ENCODE peak calls at places on chromosomes 7 and 10, in four cellular contexts. B is mesenchymal stem cell, E is cardiac muscle cell, A is prostate gland. T is an unnamed sample. For H3K4me1 and H3K9me3, the result is how much of the 10 kb centered on the place peaks cover.

GRCh38 chr10:110706690-110707098 is 62.6 kb downstream of the RBM20 start:
- DNase-seq in A (no peak), B (peak), E (no peak), T (no peak)

GRCh38 chr10:123995461-123996131 is 97.8 kb downstream of the CHST15 start:
- DNase-seq in E (peak), A (no peak), B (peak), T (no peak)

GRCh38 chr10:133358162-133358919 is 522 bp upstream of the FUOM start:
- DNase-seq in E (no peak), B (no peak), A (no peak), T (peak)

GRCh38 chr7:49635800-49636199 is 137.6 kb upstream of the VWC2 start:
- DNase-seq in A (no peak), B (no peak), E (no peak), T (no peak)

GRCh38 chr10:5196613-5197234 is at the start of gene AKR1C4:
- DNase-seq in B (no peak), A (no peak), E (no peak), T (no peak)

GRCh38 chr7:111835066-111835465 is 272.8 kb upstream of the IMMP2L start:
- DNase-seq in A (no peak), B (no peak), E (no peak), T (no peak)

GRCh38 chr10:360653-361052 is 225.4 kb downstream of the ZMYND11 start:
- DNase-seq in E (no peak), A (no peak), B (no peak), T (peak)

GRCh38 chr7:50264908-50265307 is 39.6 kb upstream of the IKZF1 start:
- DNase-seq in E (no peak), B (no peak), A (no peak), T (no peak)

GRCh38 chr7:37932993-37933392 is 12.6 kb downstream of the EPDR1 start:
- DNase-seq in B (no peak), A (no peak), E (no peak), T (peak)

GRCh38 chr7:128025380-128025779 is 5.9 kb downstream of the LRRC4 start:
- DNase-seq in A (no peak), B (no peak), E (no peak), T (no peak)

DNA sequence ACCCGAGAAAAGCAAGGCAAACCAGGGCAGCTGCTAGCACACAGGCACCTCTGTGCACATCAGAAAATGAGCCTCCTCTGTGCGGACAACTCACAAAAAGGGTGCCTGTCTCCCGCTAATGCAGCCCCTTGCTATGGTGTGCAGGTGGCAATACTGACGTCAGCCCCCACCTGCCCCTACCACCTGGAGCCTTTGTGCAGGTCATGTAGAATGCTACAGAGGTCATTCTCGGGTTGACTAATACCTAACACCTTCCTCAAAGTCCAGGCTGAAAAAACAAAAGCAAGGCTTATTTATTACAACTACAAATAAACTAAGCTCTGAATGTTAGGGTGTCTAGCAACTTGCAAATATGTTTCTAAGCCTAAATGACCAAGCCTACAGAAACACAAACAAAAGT is 13.9 kb downstream of the PIP4K2A start:
- DNase-seq in B (no peak), E (no peak), A (no peak), T (no peak)
- H3K4me3 ChIP-seq in B (no peak), E (no peak), A (no peak), T (no peak)

GRCh38 chr10:62083413-62083794 is 181.9 kb downstream of the ARID5B start:
- DNase-seq in B (peak), A (no peak), E (no peak), T (no peak)

GRCh38 chr10:62081322-62081945 is 179.9 kb downstream of the ARID5B start:
- DNase-seq in A (no peak), E (no peak), B (no peak), T (no peak)

GRCh38 chr10:62082729-62083412 is 181.4 kb downstream of the ARID5B start:
- DNase-seq in A (no peak), B (peak), E (peak), T (no peak)

GRCh38 chr10:62080905-62081304 is 179.4 kb downstream of the ARID5B start:
- DNase-seq in B (no peak), E (no peak), A (no peak), T (no peak)

GRCh38 chr10:62082270-62082669 is 180.8 kb downstream of the ARID5B start:
- DNase-seq in E (no peak), B (no peak), A (no peak), T (no peak)
- H3K4me1 ChIP-seq in E (under half), B (under half), A (under half), T (under half)

GRCh38 chr7:158001621-158002320 is 585.9 kb downstream of the PTPRN2 start:
- DNase-seq in E (no peak), A (peak), B (no peak), T (peak)
- H3K9me3 ChIP-seq in E (under half), A (under half), B (under half), T (under half)

DNA sequence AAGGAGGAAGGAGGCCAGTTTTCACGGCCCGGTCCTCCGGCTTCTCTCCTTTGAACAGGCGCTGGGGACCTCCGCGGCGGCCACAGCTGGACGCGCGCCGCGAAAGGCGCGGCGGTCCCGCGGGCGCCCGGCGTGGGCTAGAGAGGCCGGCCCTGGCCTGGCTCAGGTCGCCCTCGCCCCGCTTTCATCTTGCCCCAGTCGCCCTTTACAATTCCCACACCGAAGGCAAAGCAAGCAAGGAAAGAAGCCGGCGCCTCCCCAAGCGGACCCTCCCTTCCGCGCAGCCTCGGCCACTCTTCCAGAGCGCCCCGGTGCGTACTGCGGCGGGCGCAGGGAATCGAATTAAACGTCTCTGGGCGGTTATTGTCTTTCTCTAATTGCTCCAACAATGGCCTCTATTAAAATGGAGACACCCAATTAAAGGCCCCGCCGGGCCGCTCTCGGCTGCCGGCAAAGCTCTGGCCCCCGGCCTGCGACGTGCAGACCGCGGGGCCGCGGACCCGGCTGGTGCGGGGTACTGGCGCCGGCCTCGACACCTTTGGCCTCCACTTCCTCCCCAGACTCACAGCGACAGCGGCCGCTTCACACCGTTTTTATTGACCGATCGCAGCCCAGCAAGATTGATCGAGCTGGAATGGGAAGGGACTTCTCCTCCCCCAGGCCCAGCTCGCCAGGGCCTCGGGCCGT is 4.5 kb upstream of the GATA3 start:
- DNase-seq in E (no peak), A (no peak), B (no peak), T (no peak)
- H3K4me3 ChIP-seq in E (peak), A (peak), B (peak), T (no peak)

GRCh38 chr10:6513509-6513908 is 66.6 kb downstream of the PRKCQ start:
- DNase-seq in B (no peak), A (no peak), E (no peak), T (no peak)

GRCh38 chr10:6514844-6515780 is 65.0 kb downstream of the PRKCQ start:
- DNase-seq in E (no peak), B (no peak), A (no peak), T (no peak)

GRCh38 chr10:6512182-6512581 is 67.9 kb downstream of the PRKCQ start:
- DNase-seq in B (no peak), A (no peak), E (no peak), T (no peak)

GRCh38 chr10:6514180-6514579 is 65.9 kb downstream of the PRKCQ start:
- DNase-seq in B (no peak), A (no peak), E (no peak), T (no peak)

DNA sequence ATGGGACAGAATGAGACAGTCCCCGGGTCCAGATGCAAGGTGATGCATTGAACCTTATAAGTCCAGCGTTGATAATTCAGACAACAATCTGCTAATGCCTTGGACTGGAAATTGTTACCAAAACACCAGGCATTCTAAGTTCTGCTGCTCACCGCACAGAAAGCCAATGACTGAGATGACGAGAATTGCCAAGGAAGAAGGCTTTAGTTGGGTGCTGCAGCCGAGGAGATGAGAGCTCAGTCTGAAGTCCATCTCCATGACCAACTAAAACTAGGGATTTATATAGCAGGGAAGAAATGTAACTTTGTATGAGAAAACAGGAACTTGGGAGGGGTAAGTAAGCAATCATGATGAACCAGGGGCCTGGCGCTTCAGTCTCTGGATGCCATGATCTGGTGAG is 68.7 kb downstream of the PRKCQ start:
- DNase-seq in E (no peak), B (no peak), A (no peak), T (no peak)
- H3K4me1 ChIP-seq in E (under half), B (under half), A (under half), T (under half)

GRCh38 chr7:158328376-158329013 is 259.1 kb downstream of the PTPRN2 start:
- DNase-seq in E (no peak), B (no peak), A (no peak), T (no peak)

GRCh38 chr7:158327012-158327411 is 260.6 kb downstream of the PTPRN2 start:
- DNase-seq in E (no peak), A (no peak), B (no peak), T (no peak)

GRCh38 chr7:158327571-158328180 is 259.9 kb downstream of the PTPRN2 start:
- DNase-seq in B (no peak), E (no peak), A (no peak), T (no peak)

GRCh38 chr7:158329686-158330085 is 257.9 kb downstream of the PTPRN2 start:
- DNase-seq in B (no peak), E (no peak), A (no peak), T (no peak)

GRCh38 chr7:158329014-158329610 is 258.5 kb downstream of the PTPRN2 start:
- DNase-seq in E (no peak), B (no peak), A (no peak), T (no peak)
- H3K9me3 ChIP-seq in E (under half), B (under half), A (under half), T (under half)

GRCh38 chr7:30923009-30923773 is 11.5 kb downstream of the AQP1 start:
- DNase-seq in B (no peak), E (no peak), A (no peak), T (peak)

GRCh38 chr7:30921951-30922401 is 10.3 kb downstream of the AQP1 start:
- DNase-seq in E (no peak), A (no peak), B (no peak), T (peak)

GRCh38 chr7:30923774-30924413 is 12.2 kb downstream of the AQP1 start:
- DNase-seq in A (no peak), B (no peak), E (no peak), T (peak)

GRCh38 chr7:30921540-30921930 is 9.9 kb downstream of the AQP1 start:
- DNase-seq in B (no peak), A (no peak), E (no peak), T (no peak)

DNA sequence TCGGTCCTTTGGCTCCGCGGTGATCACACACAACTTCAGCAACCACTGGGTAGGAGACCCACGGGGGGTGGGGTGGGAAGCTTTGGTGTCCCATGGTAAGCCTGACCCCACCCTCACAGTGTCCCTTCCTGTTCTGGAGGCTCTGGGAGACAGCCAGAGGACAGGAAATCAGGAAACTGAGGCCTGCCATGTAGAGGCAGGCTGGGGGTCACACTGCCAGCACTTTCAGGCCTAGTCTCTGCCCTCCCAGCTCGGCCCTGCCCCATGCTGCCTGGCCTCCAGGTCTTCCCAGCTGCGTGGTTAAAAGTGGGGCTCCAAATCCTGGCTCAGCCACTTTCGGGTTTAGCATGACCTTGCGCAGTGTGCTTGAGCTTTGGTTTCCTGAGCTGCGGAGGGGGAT is 10.9 kb downstream of the AQP1 start:
- DNase-seq in B (no peak), E (no peak), A (no peak), T (peak)
- H3K4me3 ChIP-seq in B (no peak), E (no peak), A (no peak), T (no peak)

GRCh38 chr10:13681528-13681927 is 94.8 kb downstream of the PRPF18 start:
- DNase-seq in B (no peak), A (no peak), E (no peak), T (no peak)
- H3K4me1 ChIP-seq in B (under half), A (under half), E (under half), T (under half)

DNA sequence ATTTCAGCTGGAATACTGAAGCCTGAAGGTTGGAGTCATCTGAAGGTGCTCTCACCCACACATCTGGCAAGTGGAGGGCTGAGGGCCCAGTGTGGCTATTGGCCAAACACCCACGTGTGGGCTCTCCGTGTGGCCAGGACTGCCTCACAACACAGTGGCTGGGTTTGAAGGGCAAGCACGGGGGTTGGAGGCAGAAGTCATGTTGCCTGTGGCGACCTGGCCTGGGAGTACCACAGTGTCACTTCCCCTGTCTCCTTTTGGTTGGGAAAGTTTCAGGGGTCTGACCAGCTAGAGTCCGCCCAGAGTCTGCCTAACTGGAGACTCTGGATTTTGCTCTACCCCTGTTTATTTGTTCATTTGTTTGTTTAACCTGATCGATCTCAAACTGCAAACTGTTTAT is 169.5 kb downstream of the DNAJB6 start:
- DNase-seq in E (no peak), A (no peak), B (no peak), T (no peak)
- H3K9me3 ChIP-seq in E (under half), A (under half), B (under half), T (under half)